ENCODE peak calls at places on chromosome 1, in nine cellular contexts. M is Right ventricle myocardium inferior; U is IMR-90; Z is HS-5; Q is amniotic stem cell; J is NCI-H524; S is activated CD4-positive, alpha-beta T cell treated with anti-CD3 and anti-CD28 coated beads, Interleukin-2, amount 10 ng/mL, durations not matched to agents 7 days and 5 days; B is AG09309; G is SW480. V is an unnamed sample.

GRCh38 chr1:233304489-233305102 is 9.1 kb upstream of the PCNX2 start:
- DNase-seq in S (no peak), Z (no peak), G (peak; percentile 55), Q (no peak), J (no peak), M (no peak), B (no peak), U (peak; percentile 30), V (no peak)

GRCh38 chr1:3012511-3013291 is 8.6 kb upstream of the ACTRT2 start:
- DNase-seq in S (peak; percentile 47), J (no peak), M (peak; percentile 79), Z (no peak), B (no peak), G (peak; percentile 10), Q (no peak), U (no peak), V (peak; percentile 88)

GRCh38 chr1:15400627-15401026 is 9.1 kb upstream of the EFHD2 start:
- DNase-seq in Q (no peak), B (no peak), M (no peak), G (no peak), Z (no peak), J (no peak), U (no peak), S (no peak), V (no peak)

GRCh38 chr1:47887959-47888629 is 109.1 kb downstream of the TRABD2B start:
- DNase-seq in S (no peak), B (no peak), U (no peak), Z (no peak), Q (no peak), J (no peak), M (no peak), G (no peak), V (no peak)

GRCh38 chr1:150516050-150516591 is 569 bp downstream of the FALEC start:
- DNase-seq in Z (no peak), S (peak; percentile 16), M (no peak), U (no peak), Q (no peak), G (no peak), J (peak; percentile 37), B (no peak), V (no peak)

GRCh38 chr1:2269193-2269921 is 41.2 kb downstream of the SKI start:
- DNase-seq in J (no peak), U (no peak), B (no peak), Z (no peak), S (no peak), G (no peak), M (peak; percentile 50), Q (no peak), V (no peak)

GRCh38 chr1:46333300-46334029 is 7.1 kb upstream of the NSUN4 start:
- DNase-seq in U (peak; percentile 31), Q (no peak), S (no peak), M (no peak), Z (no peak), B (no peak), J (peak; percentile 36), G (peak; percentile 42), V (no peak)

GRCh38 chr1:45586769-45587168 is 2.9 kb downstream of the NASP start:
- DNase-seq in G (no peak), B (no peak), M (no peak), Z (no peak), Q (no peak), S (no peak), J (no peak), U (no peak), V (no peak)

GRCh38 chr1:83130886-83131691 is 867.8 kb downstream of the TTLL7 start:
- DNase-seq in Z (no peak), M (no peak), B (no peak), Q (no peak), G (no peak), U (no peak), J (no peak), S (no peak), V (no peak)

GRCh38 chr1:65044411-65044810 is 78.1 kb upstream of the JAK1 start:
- DNase-seq in G (no peak), J (no peak), Q (no peak), B (no peak), S (no peak), Z (no peak), M (no peak), U (no peak), V (no peak)

GRCh38 chr1:165356876-165357275 is 361 bp upstream of the LMX1A start:
- DNase-seq in B (no peak), S (no peak), G (no peak), M (no peak), Q (no peak), J (no peak), Z (no peak), U (no peak), V (no peak)

GRCh38 chr1:209704584-209704983 is at the start of gene HSD11B1:
- DNase-seq in M (peak; percentile 74), G (no peak), B (peak; percentile 87), Q (no peak), S (no peak), J (no peak), U (peak; percentile 83), Z (peak; percentile 65), V (no peak)

GRCh38 chr1:170559166-170559565 is 27.2 kb downstream of the GORAB start:
- DNase-seq in J (no peak), M (no peak), U (no peak), B (no peak), S (no peak), Z (no peak), G (no peak), Q (no peak), V (no peak)

GRCh38 chr1:70961374-70961773 is 86.2 kb downstream of the PTGER3 start:
- DNase-seq in Z (no peak), S (no peak), U (no peak), G (no peak), B (no peak), J (peak; percentile 34), M (no peak), Q (no peak), V (no peak)

GRCh38 chr1:36446261-36446660 is 4.0 kb downstream of the OSCP1 start:
- DNase-seq in U (no peak), B (no peak), Z (no peak), M (no peak), S (peak; percentile 34), G (no peak), Q (no peak), J (peak; percentile 8), V (no peak)

GRCh38 chr1:112688781-112689193 is 14.3 kb downstream of the MOV10 start:
- DNase-seq in Z (no peak), U (no peak), J (no peak), M (peak; percentile 75), B (no peak), S (no peak), Q (no peak), G (no peak), V (no peak)

GRCh38 chr1:44513111-44513510 is 108.1 kb downstream of the RNF220 start:
- DNase-seq in B (no peak), M (no peak), Z (no peak), S (no peak), J (no peak), Q (no peak), U (no peak), G (no peak), V (no peak)

GRCh38 chr1:27496604-27497155 is 6.7 kb upstream of the WASF2 start:
- DNase-seq in S (no peak), B (no peak), U (peak; percentile 51), Z (no peak), G (no peak), M (no peak), J (no peak), Q (no peak), V (peak; percentile 19)

GRCh38 chr1:219416598-219417238 is 196.2 kb downstream of the ZC3H11B start:
- DNase-seq in Z (no peak), M (no peak), G (peak; percentile 32), Q (no peak), S (peak; percentile 58), B (no peak), J (peak; percentile 12), U (peak; percentile 50), V (no peak)

GRCh38 chr1:95956215-95956614 is 722.2 kb downstream of the RWDD3 start:
- DNase-seq in B (no peak), Q (no peak), S (no peak), J (no peak), Z (no peak), M (no peak), G (no peak), U (no peak), V (no peak)

GRCh38 chr1:241532173-241532553 is at the start of gene KMO:
- DNase-seq in J (no peak), U (peak; percentile 3), S (no peak), M (no peak), Z (no peak), Q (no peak), B (no peak), G (no peak), V (no peak)

GRCh38 chr1:180929389-180929788 is 16.7 kb downstream of the KIAA1614 start:
- DNase-seq in M (no peak), B (no peak), G (no peak), U (no peak), S (no peak), Q (no peak), J (no peak), Z (no peak), V (no peak)

GRCh38 chr1:28126212-28126611 is 37.8 kb upstream of the EYA3 start:
- DNase-seq in B (no peak), M (no peak), Z (no peak), G (no peak), J (no peak), S (no peak), Q (no peak), U (no peak), V (no peak)

GRCh38 chr1:11918779-11919519 is 7.3 kb downstream of the KIAA2013 start:
- DNase-seq in M (no peak), Z (peak; percentile 55), B (peak; percentile 62), Q (no peak), U (peak; percentile 88), J (no peak), S (no peak), G (no peak), V (no peak)

GRCh38 chr1:177411371-177411770 is 240.6 kb downstream of the BRINP2 start:
- DNase-seq in J (peak; percentile 49), Q (no peak), Z (no peak), B (no peak), M (no peak), S (no peak), G (no peak), U (no peak), V (no peak)

GRCh38 chr1:2999571-2999970 is 21.7 kb upstream of the ACTRT2 start:
- DNase-seq in U (no peak), Z (no peak), J (no peak), M (peak; percentile 46), B (no peak), Q (no peak), S (no peak), G (no peak), V (peak; percentile 81)

GRCh38 chr1:22825790-22826189 is 115.2 kb downstream of the EPHB2 start:
- DNase-seq in B (no peak), U (no peak), J (no peak), G (no peak), M (no peak), Q (no peak), S (no peak), Z (no peak), V (no peak)

GRCh38 chr1:209355415-209355814 is 228.1 kb upstream of the CAMK1G start:
- DNase-seq in J (no peak), B (no peak), S (no peak), Q (no peak), Z (no peak), M (no peak), G (no peak), U (no peak), V (no peak)

GRCh38 chr1:28751315-28752056 is 14.7 kb downstream of the YTHDF2 start:
- DNase-seq in U (peak; percentile 79), M (no peak), S (no peak), G (no peak), Z (peak; percentile 58), Q (no peak), B (peak; percentile 25), J (no peak), V (no peak)

GRCh38 chr1:94654031-94654430 is 112.5 kb upstream of the F3 start:
- DNase-seq in J (no peak), G (peak; percentile 52), M (no peak), Q (no peak), U (peak; percentile 53), S (no peak), Z (no peak), B (no peak), V (no peak)

GRCh38 chr1:14242870-14243269 is 355.6 kb upstream of the KAZN start:
- DNase-seq in Z (no peak), J (no peak), G (no peak), S (no peak), B (no peak), M (no peak), Q (no peak), U (no peak), V (no peak)

V was measured in chondrocyte.